ENCODE peak calls at places on chromosome 1, in four cellular contexts. L, P, C and O are unnamed samples.

GRCh38 chr1:10415211-10415930 is 14.9 kb upstream of the CENPS start:
- DNase-seq in C (peak), P (no peak), L (peak), O (peak)

GRCh38 chr1:216183427-216183826 is 239.8 kb downstream of the USH2A start:
- DNase-seq in L (no peak), P (no peak), C (no peak), O (no peak)

GRCh38 chr1:200490183-200490582 is 80.3 kb upstream of the ZNF281 start:
- DNase-seq in P (no peak), C (no peak), L (no peak), O (no peak)

GRCh38 chr1:202642619-202643291 is 67.5 kb downstream of the SYT2 start:
- DNase-seq in P (no peak), C (no peak), L (no peak), O (no peak)

GRCh38 chr1:192506741-192507155 is 68.8 kb upstream of the RGS1 start:
- DNase-seq in L (no peak), P (no peak), C (no peak), O (no peak)

GRCh38 chr1:3481836-3482589 is 27.5 kb downstream of the ARHGEF16 start:
- DNase-seq in C (no peak), P (no peak), L (no peak), O (no peak)

GRCh38 chr1:224198572-224198971 is 15.5 kb downstream of the DEGS1 start:
- DNase-seq in C (no peak), L (peak), P (no peak), O (no peak)

GRCh38 chr1:153533689-153534201 is 2.0 kb downstream of the S100A6 start:
- DNase-seq in L (peak), C (no peak), P (no peak), O (peak)

GRCh38 chr1:180173451-180173850 is 18.8 kb downstream of the QSOX1 start:
- DNase-seq in C (no peak), P (no peak), L (no peak), O (no peak)